ENCODE peak calls at places on chromosomes 1 and 21, in six cellular contexts. B is heart right ventricle, P is ascending aorta, N is endothelial cell of umbilical vein, Q is stomach, U is H9. O is an unnamed sample. For H3K4me1, the result is how much of the 10 kb centered on the place peaks cover.

GRCh38 chr1:41843378-41843777 is 75.3 kb downstream of the HIVEP3 start:
- DNase-seq in N (peak), Q (no peak), P (no peak), B (no peak), U (no peak), O (no peak)

GRCh38 chr1:18090636-18091035 is 17.0 kb upstream of the IGSF21 start:
- DNase-seq in U (peak), B (no peak), P (no peak), Q (no peak), N (no peak), O (no peak)

GRCh38 chr1:183590225-183591191 is at the start of gene NCF2:
- DNase-seq in Q (peak), B (no peak), U (no peak), N (no peak), P (peak), O (peak)

GRCh38 chr21:45454924-45455315 is 50.0 kb downstream of the COL18A1 start:
- DNase-seq in N (no peak), U (no peak), P (no peak), B (peak), Q (no peak), O (no peak)

GRCh38 chr1:79974659-79975058 is 968.1 kb upstream of the ADGRL4 start:
- DNase-seq in N (no peak), Q (no peak), U (peak), B (no peak), P (no peak), O (no peak)

GRCh38 chr1:164695956-164696665 is 137.1 kb downstream of the PBX1 start:
- DNase-seq in N (no peak), P (no peak), Q (no peak), B (no peak), U (no peak), O (no peak)

GRCh38 chr1:41657679-41658078 is 173.2 kb upstream of the EDN2 start:
- DNase-seq in Q (no peak), N (no peak), B (no peak), U (no peak), P (no peak), O (peak)

GRCh38 chr1:183272390-183272801 is 86.3 kb downstream of the LAMC2 start:
- DNase-seq in Q (no peak), N (peak), P (peak), U (no peak), B (no peak), O (peak)

GRCh38 chr1:116943438-116943837 is 33.7 kb downstream of the PTGFRN start:
- DNase-seq in U (no peak), P (no peak), Q (no peak), B (no peak), N (no peak), O (no peak)

GRCh38 chr1:175073054-175073453 is 5.4 kb downstream of the TNN start:
- DNase-seq in U (no peak), P (no peak), Q (no peak), B (no peak), N (no peak), O (no peak)

GRCh38 chr1:203570805-203571204 is 55.8 kb upstream of the ATP2B4 start:
- DNase-seq in U (no peak), N (no peak), B (no peak), P (no peak), Q (no peak), O (no peak)

GRCh38 chr1:15402809-15403450 is 6.8 kb upstream of the EFHD2 start:
- DNase-seq in B (no peak), Q (no peak), P (no peak), N (no peak), U (no peak), O (no peak)

GRCh38 chr1:154329551-154330131 is 4.3 kb downstream of the ATP8B2 start:
- DNase-seq in P (no peak), U (no peak), Q (no peak), B (no peak), N (no peak), O (no peak)

GRCh38 chr1:4602536-4603316 is 51.7 kb upstream of the AJAP1 start:
- DNase-seq in P (no peak), B (no peak), N (no peak), Q (peak), U (no peak), O (peak)

GRCh38 chr1:5423109-5423508 is 569.1 kb downstream of the NPHP4 start:
- DNase-seq in P (no peak), U (peak), Q (no peak), N (no peak), B (no peak), O (peak)

GRCh38 chr1:175152006-175152652 is 40.4 kb downstream of the KIAA0040 start:
- DNase-seq in P (peak), B (peak), N (peak), Q (peak), U (peak), O (peak)

GRCh38 chr21:32413697-32414578 is 1.4 kb downstream of the EVA1C start:
- DNase-seq in N (peak), Q (no peak), U (no peak), P (no peak), B (no peak), O (no peak)

GRCh38 chr1:6028042-6028895 is 17.4 kb upstream of the KCNAB2 start:
- DNase-seq in P (peak), B (no peak), U (no peak), Q (peak), N (no peak), O (peak)

GRCh38 chr1:229582011-229582694 is 23.6 kb upstream of the ABCB10 start:
- DNase-seq in Q (peak), U (no peak), P (peak), B (peak), N (peak), O (peak)

GRCh38 chr1:56424744-56425493 is 154.4 kb downstream of the PLPP3 start:
- DNase-seq in U (no peak), B (peak), N (peak), P (peak), Q (peak), O (no peak)

GRCh38 chr21:45366931-45367401 is 38.0 kb upstream of the COL18A1 start:
- DNase-seq in Q (peak), B (peak), P (peak), U (no peak), N (peak), O (no peak)

GRCh38 chr1:183840140-183840539 is 35.2 kb downstream of the RGL1 start:
- DNase-seq in Q (no peak), N (peak), U (no peak), P (no peak), B (no peak), O (no peak)

GRCh38 chr1:53526451-53527101 is 67.4 kb downstream of the DMRTB1 start:
- DNase-seq in B (peak), U (no peak), N (no peak), P (peak), Q (peak), O (no peak)

GRCh38 chr1:238223067-238223640 is 332.4 kb upstream of the ZP4 start:
- DNase-seq in P (no peak), B (no peak), U (no peak), Q (no peak), N (no peak), O (no peak)

GRCh38 chr1:186682721-186683120 is 2.5 kb upstream of the PTGS2 start:
- DNase-seq in Q (no peak), U (no peak), B (no peak), P (no peak), N (peak), O (no peak)

GRCh38 chr21:42233067-42233981 is 14.4 kb downstream of the ABCG1 start:
- DNase-seq in B (peak), U (peak), N (peak), Q (peak), P (peak), O (peak)
- TF ChIP-seq CTCF in B (no peak), U (peak), N (peak), Q (no peak), P (peak), O (peak)

DNA sequence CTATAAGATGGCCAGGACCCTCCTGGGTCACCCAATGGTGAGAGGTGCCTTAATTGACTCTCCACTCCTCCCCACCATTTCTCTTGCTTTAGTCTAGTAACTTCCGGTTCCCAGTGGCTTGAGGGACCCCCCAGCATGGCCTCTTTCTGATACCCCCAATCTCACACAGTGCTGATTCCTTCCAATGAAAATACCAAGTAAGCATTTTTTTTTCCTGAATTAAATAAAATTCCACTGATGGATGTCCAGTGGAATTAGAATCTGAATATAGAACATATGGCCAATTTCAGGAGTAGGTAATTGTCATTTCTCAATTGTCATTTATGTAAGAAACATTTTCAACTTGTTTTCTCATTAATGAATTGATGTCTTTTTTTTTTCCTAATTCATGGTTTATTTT is 9.5 kb downstream of the NOS1AP start:
- DNase-seq in P (no peak), N (no peak), U (no peak), B (no peak), Q (no peak), O (no peak)
- H3K4me1 ChIP-seq in P (under half), N (under half), U (under half), B (under half), Q (under half), O (under half)

GRCh38 chr1:24182041-24182440 is 5.0 kb downstream of the IFNLR1 start:
- DNase-seq in B (no peak), P (no peak), Q (no peak), U (no peak), N (no peak), O (no peak)
- H3K27ac ChIP-seq in B (no peak), P (no peak), Q (no peak), U (no peak), N (no peak), O (no peak)

GRCh38 chr1:85240659-85241058 is 18.8 kb downstream of the C1orf52 start:
- DNase-seq in U (no peak), N (peak), P (no peak), B (no peak), Q (no peak), O (no peak)
- TF ChIP-seq CTCF in U (no peak), N (no peak), P (no peak), B (no peak), Q (no peak), O (no peak)

GRCh38 chr1:160342520-160342919 is 530 bp downstream of the COPA start:
- DNase-seq in P (no peak), Q (no peak), U (no peak), B (no peak), N (peak), O (no peak)
- H3K4me1 ChIP-seq in P (under half), Q (under half), U (under half), B (half or more), N (under half), O (half or more)

GRCh38 chr1:159005676-159006075 is 4.0 kb upstream of the IFI16 start:
- DNase-seq in P (no peak), N (no peak), Q (no peak), U (peak), B (no peak), O (peak)
- H3K27ac ChIP-seq in P (peak), N (no peak), Q (peak), U (no peak), B (peak), O (peak)

GRCh38 chr1:78743626-78744025 is 94.0 kb downstream of the IFI44 start:
- DNase-seq in P (no peak), N (no peak), U (no peak), Q (no peak), B (no peak), O (no peak)
- TF ChIP-seq CTCF in P (no peak), N (no peak), U (no peak), Q (no peak), B (no peak), O (no peak)

DNA sequence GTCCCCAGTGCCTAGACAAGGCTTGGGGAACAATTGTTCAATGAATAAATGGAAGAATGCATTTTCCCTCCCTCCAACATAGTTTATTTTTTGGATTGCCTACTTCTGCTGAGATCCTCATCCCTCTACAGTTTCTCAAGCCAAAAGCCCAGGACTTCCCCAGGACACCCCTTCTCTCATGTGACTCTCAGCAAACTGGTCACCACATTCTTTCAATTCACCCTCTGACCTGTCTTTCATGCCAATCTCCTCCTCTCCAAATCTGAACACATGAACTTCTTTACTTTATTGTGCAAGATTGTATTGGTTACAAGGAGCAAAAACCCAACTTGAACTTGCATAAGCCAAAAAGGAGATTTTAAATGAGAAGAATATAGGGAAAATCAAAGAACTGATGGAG is 103.2 kb upstream of the JUN start:
- DNase-seq in B (no peak), U (no peak), N (no peak), Q (no peak), P (no peak), O (no peak)
- H3K4me1 ChIP-seq in B (under half), U (under half), N (under half), Q (half or more), P (under half), O (under half)

DNA sequence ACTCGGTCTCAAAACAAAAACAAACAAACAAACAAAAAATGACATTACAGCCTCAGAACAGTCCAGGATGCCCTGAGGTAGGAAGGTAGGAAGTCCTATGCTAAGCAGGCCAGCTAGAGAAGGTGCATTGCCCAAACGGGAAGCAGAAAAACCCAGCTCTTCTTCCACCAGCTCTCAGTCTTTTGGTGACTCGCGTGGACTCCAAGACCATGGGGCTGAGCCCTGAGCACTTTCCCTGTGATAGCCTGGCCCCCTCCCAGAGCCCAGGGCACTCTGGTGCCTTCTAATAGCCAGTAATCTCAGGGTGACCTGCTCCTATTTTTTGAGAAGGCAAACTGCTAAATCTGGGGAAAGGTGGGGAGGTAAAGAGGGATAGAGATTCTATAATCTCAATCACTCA is 16.1 kb downstream of the PHLDA3 start:
- DNase-seq in B (no peak), P (no peak), Q (no peak), N (no peak), U (no peak), O (no peak)
- H3K27ac ChIP-seq in B (no peak), P (no peak), Q (no peak), N (no peak), U (no peak), O (no peak)

GRCh38 chr21:29362758-29363157 is 64.0 kb downstream of the BACH1 start:
- DNase-seq in U (no peak), Q (no peak), B (no peak), N (no peak), P (no peak), O (no peak)

GRCh38 chr21:29365636-29366305 is 67.0 kb downstream of the BACH1 start:
- DNase-seq in N (no peak), U (no peak), B (no peak), P (no peak), Q (no peak), O (no peak)

GRCh38 chr21:29359718-29360117 is 61.0 kb downstream of the BACH1 start:
- DNase-seq in B (no peak), P (no peak), Q (no peak), N (no peak), U (no peak), O (no peak)

GRCh38 chr21:29366532-29366931 is 67.8 kb downstream of the BACH1 start:
- DNase-seq in B (no peak), P (no peak), Q (no peak), N (no peak), U (no peak), O (no peak)

DNA sequence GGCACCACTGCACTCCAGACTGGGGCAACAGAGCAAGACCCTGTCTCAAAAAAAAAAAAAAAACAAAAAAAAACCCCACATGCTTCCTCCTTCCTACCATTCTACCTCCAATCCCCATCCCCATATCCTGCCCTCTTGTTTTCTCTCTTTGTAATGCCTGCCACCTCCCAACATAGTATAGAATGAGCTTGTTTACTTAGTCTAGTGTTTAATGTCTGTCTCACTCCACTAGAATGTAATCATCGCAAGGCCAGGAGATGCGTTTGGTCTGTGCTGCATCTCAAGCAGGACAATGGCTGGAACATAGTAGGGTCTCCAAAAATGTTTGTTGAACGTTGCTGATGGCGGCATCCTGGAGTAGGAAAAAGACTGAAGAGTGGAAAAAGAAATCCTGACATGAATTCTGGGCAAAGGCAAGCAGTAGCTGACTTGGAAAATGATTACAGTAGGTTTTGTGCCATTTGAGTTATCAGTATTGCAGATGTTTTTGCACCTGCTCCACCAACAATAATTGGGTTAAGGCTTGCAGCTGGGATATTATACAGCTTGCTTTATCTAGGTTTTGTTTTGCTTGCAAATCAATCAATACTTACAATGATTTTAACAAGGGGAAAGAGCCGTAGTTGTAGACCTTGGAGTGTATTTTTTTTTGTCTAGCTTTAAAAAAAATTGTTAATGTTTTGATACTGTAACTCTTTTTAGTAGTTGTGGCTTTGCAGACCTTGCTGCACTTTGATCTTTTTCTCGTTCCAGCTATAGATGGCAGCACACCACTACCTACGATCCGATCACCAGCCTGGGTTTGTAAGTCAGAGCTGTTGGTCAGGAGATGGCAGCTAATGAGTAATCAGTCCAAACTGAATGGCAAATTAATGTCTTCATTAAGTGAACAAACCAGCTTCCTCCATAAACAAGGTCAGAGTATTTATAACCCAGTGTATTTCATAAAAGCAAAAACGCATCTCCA is 62.4 kb downstream of the BACH1 start:
- DNase-seq in P (no peak), B (no peak), U (no peak), N (no peak), Q (no peak), O (no peak)
- TF ChIP-seq CTCF in P (no peak), B (no peak), U (peak), N (no peak), Q (no peak), O (no peak)